ENCODE peak calls at places on chromosomes 13 and 19, in nine cellular contexts. K is upper lobe of left lung, X is heart left ventricle, B is IMR-90, G is tibial nerve, D is spleen, H is prostate gland, N is lower leg skin, M is sigmoid colon. I is an unnamed sample.

GRCh38 chr19:12075538-12076139 is 11.1 kb downstream of the ZNF844 start:
- DNase-seq in G (no peak), X (no peak), B (no peak), D (no peak), M (no peak), K (no peak), N (no peak), H (no peak), I (no peak)

GRCh38 chr13:111844222-111844671 is 222.7 kb upstream of the SOX1 start:
- DNase-seq in K (no peak), G (no peak), X (no peak), H (no peak), B (no peak), D (no peak), N (no peak), M (no peak), I (no peak)

GRCh38 chr13:99686944-99687382 is 185.7 kb downstream of the TM9SF2 start:
- DNase-seq in K (no peak), H (no peak), N (no peak), M (no peak), B (no peak), G (no peak), X (no peak), D (no peak), I (no peak)

GRCh38 chr13:104594801-104595200 is 1528.6 kb upstream of the SLC10A2 start:
- DNase-seq in M (no peak), X (no peak), G (no peak), N (no peak), H (no peak), D (no peak), K (no peak), B (no peak), I (no peak)

GRCh38 chr19:29410974-29411615 is 114.7 kb upstream of the VSTM2B start:
- DNase-seq in G (no peak), H (no peak), B (no peak), M (no peak), N (no peak), X (no peak), D (no peak), K (no peak), I (no peak)

GRCh38 chr19:52786078-52786463 is 520 bp downstream of the ZNF600 start:
- DNase-seq in D (peak; percentile 75), H (peak; percentile 4), M (no peak), N (no peak), K (peak; percentile 85), G (no peak), B (no peak), X (no peak), I (peak; percentile 66)

GRCh38 chr19:42487025-42487797 is 41.1 kb downstream of the CEACAM1 start:
- DNase-seq in B (no peak), D (no peak), X (no peak), H (no peak), N (no peak), M (no peak), K (no peak), G (no peak), I (no peak)

GRCh38 chr13:54965881-54966280 is 1937.3 kb downstream of the OLFM4 start:
- DNase-seq in H (no peak), M (no peak), D (no peak), G (no peak), B (no peak), K (no peak), N (no peak), X (no peak), I (no peak)

GRCh38 chr13:85497652-85498051 is 301.6 kb downstream of the SLITRK6 start:
- DNase-seq in M (no peak), K (no peak), N (no peak), X (no peak), H (no peak), B (peak; percentile 97), D (no peak), G (no peak), I (no peak)

GRCh38 chr19:37903096-37903495 is 3.3 kb downstream of the WDR87 start:
- DNase-seq in X (no peak), H (no peak), G (no peak), K (no peak), D (peak; percentile 21), M (no peak), N (no peak), B (no peak), I (no peak)

GRCh38 chr19:37905936-37906867 is at the start of gene WDR87:
- DNase-seq in B (no peak), H (peak; percentile 41), G (no peak), K (peak; percentile 89), X (peak; percentile 33), N (peak; percentile 17), D (peak; percentile 92), M (no peak), I (peak; percentile 63)

GRCh38 chr19:37907735-37908066 is 693 bp downstream of the SIPA1L3 start:
- DNase-seq in X (no peak), K (no peak), G (no peak), N (no peak), B (no peak), M (no peak), H (no peak), D (no peak), I (no peak)

GRCh38 chr19:37909661-37910199 is 2.7 kb downstream of the SIPA1L3 start:
- DNase-seq in H (no peak), M (no peak), N (no peak), D (no peak), X (no peak), B (no peak), K (no peak), G (no peak), I (no peak)

GRCh38 chr19:37906868-37907734 is at the start of gene SIPA1L3:
- DNase-seq in H (peak; percentile 97), N (peak; percentile 93), D (peak; percentile 99), G (peak; percentile 84), X (peak; percentile 95), B (peak; percentile 94), K (peak; percentile 97), M (peak; percentile 95), I (peak; percentile 95)
- TF ChIP-seq POLR2A in H (peak; percentile 83), N (no peak), D (no peak), G (peak; percentile 56), X (no peak), B (peak; percentile 91), K (no peak), M (no peak), I (no peak)

GRCh38 chr13:98274921-98275487 is 97.9 kb upstream of the RNF113B start:
- DNase-seq in D (no peak), N (no peak), K (no peak), B (peak; percentile 87), M (no peak), X (no peak), H (no peak), G (no peak), I (no peak)
- H3K4me3 ChIP-seq in D (no peak overlapping the region), N (no peak overlapping the region), K (no peak overlapping the region), B (no peak overlapping the region), M (no peak overlapping the region), X (no peak overlapping the region), H (no peak overlapping the region), G (no peak overlapping the region), I (no peak overlapping the region)

DNA sequence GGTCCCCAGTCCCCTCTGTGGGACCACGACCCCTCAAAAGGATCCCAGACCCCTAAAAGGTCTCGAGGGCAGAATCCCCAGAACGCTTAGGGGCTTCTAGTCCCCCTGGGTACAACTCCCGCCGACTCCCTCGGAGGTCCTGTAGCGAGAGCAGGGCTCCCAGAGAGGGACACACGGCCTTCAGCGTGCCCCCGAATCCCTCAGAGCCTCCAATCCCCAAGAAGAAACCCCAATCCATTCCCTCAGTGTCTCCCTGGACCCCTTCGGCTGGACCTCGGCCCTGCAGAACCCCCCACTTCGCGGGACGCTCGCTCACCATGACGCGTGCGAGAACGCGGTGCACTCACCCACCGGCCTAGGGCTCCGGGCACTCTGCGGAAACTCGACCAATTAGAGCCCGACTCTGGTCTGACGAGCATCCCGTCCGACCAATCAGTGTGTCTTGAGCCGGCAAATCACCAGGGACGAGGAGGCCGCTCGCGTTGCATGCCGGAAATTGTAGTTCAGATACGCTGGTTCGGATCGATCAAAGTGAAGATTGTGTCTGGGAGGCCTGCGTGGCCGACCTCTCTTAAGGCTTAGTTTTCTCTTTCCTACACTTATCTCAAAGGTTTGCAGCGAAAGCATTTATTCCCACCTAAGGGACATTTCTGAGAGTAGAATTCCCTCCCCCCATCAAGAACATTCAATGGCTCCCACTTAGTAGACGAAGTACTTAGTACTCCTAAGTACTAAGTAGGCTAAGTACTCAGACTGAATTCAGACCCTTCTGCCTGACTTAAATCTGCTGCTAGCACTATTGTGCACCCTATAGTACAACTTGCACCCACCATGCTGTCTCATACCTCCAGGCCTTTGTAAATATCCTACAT is at the start of gene TMEM161A:
- DNase-seq in B (peak; percentile 99), G (peak; percentile 93), K (peak; percentile 92), H (peak; percentile 97), X (peak; percentile 99), D (peak; percentile 96), N (peak; percentile 98), M (peak; percentile 99), I (peak; percentile 98)
- TF ChIP-seq POLR2A in B (peak; percentile 57), G (peak; percentile 54), K (no peak), H (peak; percentile 46), X (peak; percentile 26), D (no peak), N (no peak), M (peak; percentile 52), I (no peak)

DNA sequence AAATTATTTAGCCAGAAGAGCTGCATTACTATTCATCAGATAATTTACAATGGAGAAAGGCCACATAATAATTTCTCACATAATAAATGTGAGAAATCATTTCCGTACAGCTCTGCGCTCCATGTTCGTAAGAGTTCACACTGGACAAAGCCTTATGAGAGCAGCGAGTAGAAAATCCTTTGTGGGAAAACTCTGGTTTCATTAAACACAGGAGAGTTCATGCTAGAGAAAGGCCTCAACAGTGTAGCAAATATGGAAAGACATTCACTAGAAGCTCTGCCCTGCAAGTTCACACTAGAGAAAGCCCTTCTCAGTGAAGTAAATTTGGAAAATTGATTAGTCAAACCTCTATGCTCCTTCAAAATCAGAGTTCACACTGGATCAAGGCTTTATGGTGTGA is 8.4 kb downstream of the ZNF776 start:
- DNase-seq in D (no peak), B (no peak), M (no peak), X (no peak), N (no peak), K (no peak), H (no peak), G (no peak), I (no peak)
- H3K4me3 ChIP-seq in D (no peak overlapping the region), B (no peak overlapping the region), M (no peak overlapping the region), X (no peak overlapping the region), N (no peak overlapping the region), K (no peak overlapping the region), H (no peak overlapping the region), G (no peak overlapping the region), I (no peak overlapping the region)

GRCh38 chr19:46366620-46367277 is 19.9 kb downstream of the PPP5C start:
- DNase-seq in K (no peak), H (no peak), G (no peak), B (no peak), D (no peak), X (no peak), N (no peak), M (no peak), I (peak; percentile 15)
- TF ChIP-seq POLR2A in K (no peak), H (no peak), G (no peak), B (no peak), D (no peak), X (no peak), N (no peak), M (no peak), I (no peak)

GRCh38 chr19:15825753-15826152 is 10.3 kb upstream of the OR10H1 start:
- DNase-seq in K (no peak), X (no peak), D (no peak), G (no peak), H (no peak), N (no peak), M (no peak), B (no peak), I (no peak)
- H3K4me3 ChIP-seq in K (no peak overlapping the region), X (no peak overlapping the region), D (no peak overlapping the region), G (no peak overlapping the region), H (no peak overlapping the region), N (no peak overlapping the region), M (no peak overlapping the region), B (no peak overlapping the region), I (no peak overlapping the region)

GRCh38 chr19:2610637-2611482 is 91.6 kb downstream of the GNG7 start:
- DNase-seq in X (peak; percentile 92), G (peak; percentile 87), M (peak; percentile 96), B (peak; percentile 94), K (peak; percentile 97), N (peak; percentile 89), D (peak; percentile 98), H (peak; percentile 91), I (peak; percentile 95)
- TF ChIP-seq POLR2A in X (no peak), G (no peak), M (no peak), B (no peak), K (no peak), N (no peak), D (no peak), H (peak; percentile 16), I (no peak)